ENCODE peak calls at places on chromosomes 7 and 10, in five cellular contexts. C is activated T-cell treated with anti-CD3 and anti-CD28 coated beads for 24 hours, Y is GM13976, D is NCI-H1092, P is GM03348. R is an unnamed sample.

GRCh38 chr10:128040096-128040495 is 86.1 kb downstream of the MKI67 start:
- DNase-seq in C (no peak), Y (no peak), D (no peak), P (no peak), R (no peak)

GRCh38 chr10:58137813-58138212 is 129.9 kb downstream of the IPMK start:
- DNase-seq in C (no peak), Y (no peak), D (peak), P (no peak), R (no peak)

GRCh38 chr7:93758621-93759020 is 131.9 kb downstream of the TFPI2 start:
- DNase-seq in C (no peak), Y (no peak), D (no peak), P (no peak), R (no peak)

GRCh38 chr10:110781139-110781538 is 90.6 kb upstream of the PDCD4 start:
- DNase-seq in C (no peak), Y (no peak), D (no peak), P (no peak), R (no peak)

GRCh38 chr7:133431134-133431711 is 178.3 kb downstream of the EXOC4 start:
- DNase-seq in C (no peak), Y (no peak), D (no peak), P (no peak), R (no peak)

GRCh38 chr10:33542747-33543505 is 208.5 kb upstream of the NRP1 start:
- DNase-seq in C (no peak), Y (no peak), D (no peak), P (no peak), R (no peak)

GRCh38 chr7:73602721-73603651 is 21.3 kb downstream of the MLXIPL start:
- DNase-seq in C (no peak), Y (no peak), D (no peak), P (no peak), R (peak)

GRCh38 chr10:102764340-102765257 is 20.9 kb downstream of the WBP1L start:
- DNase-seq in C (no peak), Y (no peak), D (no peak), P (no peak), R (no peak)

GRCh38 chr7:10860516-10860915 is 113.2 kb upstream of the PHF14 start:
- DNase-seq in C (no peak), Y (no peak), D (no peak), P (no peak), R (no peak)

GRCh38 chr10:70462349-70462984 is 16.1 kb upstream of the PALD1 start:
- DNase-seq in C (no peak), Y (no peak), D (peak), P (peak), R (peak)

GRCh38 chr10:21912583-21912982 is 90.9 kb downstream of the DNAJC1 start:
- DNase-seq in C (no peak), Y (no peak), D (no peak), P (no peak), R (no peak)

GRCh38 chr7:111357691-111358090 is 204.6 kb downstream of the IMMP2L start:
- DNase-seq in C (no peak), Y (no peak), D (no peak), P (no peak), R (peak)

GRCh38 chr7:140521426-140521825 is 42.1 kb upstream of the MKRN1 start:
- DNase-seq in C (no peak), Y (no peak), D (no peak), P (no peak), R (peak)

GRCh38 chr10:127849896-127850295 is 42.8 kb downstream of the CLRN3 start:
- DNase-seq in C (no peak), Y (no peak), D (no peak), P (no peak), R (no peak)

GRCh38 chr7:20598479-20599419 is 16.7 kb upstream of the ABCB5 start:
- DNase-seq in C (no peak), Y (peak), D (peak), P (peak), R (no peak)

GRCh38 chr10:132371641-132372081 is 25.3 kb upstream of the PWWP2B start:
- DNase-seq in C (no peak), Y (no peak), D (no peak), P (no peak), R (no peak)

GRCh38 chr7:157017149-157017548 is 6.7 kb upstream of the MNX1 start:
- DNase-seq in C (no peak), Y (no peak), D (no peak), P (no peak), R (no peak)

GRCh38 chr7:113199841-113200240 is 81.5 kb upstream of the SMIM30 start:
- DNase-seq in C (no peak), Y (no peak), D (no peak), P (no peak), R (peak)

GRCh38 chr10:46556515-46557318 is at the start of gene GPRIN2:
- DNase-seq in C (no peak), Y (no peak), D (no peak), P (no peak), R (no peak)

GRCh38 chr10:2744547-2745212 is 322.7 kb upstream of the PFKP start:
- DNase-seq in C (no peak), Y (no peak), D (no peak), P (no peak), R (no peak)

GRCh38 chr7:30765359-30765758 is 5.9 kb upstream of the MINDY4 start:
- DNase-seq in C (no peak), Y (no peak), D (no peak), P (no peak), R (no peak)

GRCh38 chr10:48885376-48885775 is 54.3 kb downstream of the LRRC18 start:
- DNase-seq in C (no peak), Y (no peak), D (no peak), P (no peak), R (no peak)

GRCh38 chr7:65983965-65984654 is 2.1 kb upstream of the GUSB start:
- DNase-seq in C (no peak), Y (no peak), D (no peak), P (no peak), R (peak)

GRCh38 chr10:97879241-97879640 is 29.6 kb downstream of the GOLGA7B start:
- DNase-seq in C (no peak), Y (no peak), D (no peak), P (no peak), R (no peak)

R was measured in MG63.